ENCODE peak calls at places on chromosomes 3 and 15, in four cellular contexts. One of them, this sample, is unnamed.

GRCh38 chr3:194206375-194206774 is 70.4 kb downstream of the HES1 start:
- DNase-seq in neuronal stem cell: no peak
- DNase-seq in Panc1: no peak
- DNase-seq in left lung: peak
- DNase-seq in this sample: no peak

GRCh38 chr15:27865323-27865922 is 233.7 kb downstream of the OCA2 start:
- DNase-seq in left lung: no peak
- DNase-seq in Panc1: no peak
- DNase-seq in neuronal stem cell: no peak
- DNase-seq in this sample: no peak

GRCh38 chr15:32733276-32733675 is 15.5 kb downstream of the GREM1 start:
- DNase-seq in Panc1: no peak
- DNase-seq in neuronal stem cell: no peak
- DNase-seq in left lung: no peak
- DNase-seq in this sample: no peak

GRCh38 chr3:153552887-153553604 is 391.0 kb downstream of the RAP2B start:
- DNase-seq in Panc1: no peak
- DNase-seq in neuronal stem cell: no peak
- DNase-seq in left lung: no peak
- DNase-seq in this sample: no peak

GRCh38 chr15:77528968-77529319 is 103.8 kb downstream of the LINGO1 start:
- DNase-seq in Panc1: no peak
- DNase-seq in left lung: no peak
- DNase-seq in neuronal stem cell: no peak
- DNase-seq in this sample: no peak

GRCh38 chr3:191499307-191500125 is 38.6 kb downstream of the PYDC2 start:
- DNase-seq in Panc1: no peak
- DNase-seq in neuronal stem cell: no peak
- DNase-seq in left lung: peak
- DNase-seq in this sample: no peak

GRCh38 chr15:68781766-68782588 is 38.7 kb downstream of the ANP32A start:
- DNase-seq in left lung: peak
- DNase-seq in neuronal stem cell: no peak
- DNase-seq in Panc1: no peak
- DNase-seq in this sample: no peak

GRCh38 chr3:150220791-150221190 is 187.3 kb upstream of the TSC22D2 start:
- DNase-seq in left lung: no peak
- DNase-seq in neuronal stem cell: peak
- DNase-seq in Panc1: no peak
- DNase-seq in this sample: no peak

GRCh38 chr15:95603802-95604201 is 726.7 kb upstream of the NR2F2 start:
- DNase-seq in neuronal stem cell: no peak
- DNase-seq in left lung: no peak
- DNase-seq in Panc1: no peak
- DNase-seq in this sample: no peak

GRCh38 chr15:59116141-59116540 is 11.2 kb downstream of the CCNB2 start:
- DNase-seq in left lung: no peak
- DNase-seq in Panc1: no peak
- DNase-seq in neuronal stem cell: no peak
- DNase-seq in this sample: no peak

GRCh38 chr15:29222129-29222853 is 47.3 kb downstream of the NSMCE3 start:
- DNase-seq in Panc1: no peak
- DNase-seq in left lung: no peak
- DNase-seq in neuronal stem cell: no peak
- DNase-seq in this sample: no peak

GRCh38 chr3:128484404-128485282 is 8.4 kb downstream of the GATA2 start:
- DNase-seq in Panc1: no peak
- DNase-seq in neuronal stem cell: no peak
- DNase-seq in left lung: peak
- DNase-seq in this sample: no peak

GRCh38 chr3:51283421-51283820 is 101.7 kb upstream of the MANF start:
- DNase-seq in neuronal stem cell: no peak
- DNase-seq in Panc1: no peak
- DNase-seq in left lung: no peak
- DNase-seq in this sample: no peak

GRCh38 chr15:49088996-49089395 is 42.8 kb upstream of the SECISBP2L start:
- DNase-seq in neuronal stem cell: no peak
- DNase-seq in left lung: no peak
- DNase-seq in Panc1: no peak
- DNase-seq in this sample: no peak

GRCh38 chr3:32278714-32279113 is 40.2 kb downstream of the CMTM8 start:
- DNase-seq in neuronal stem cell: no peak
- DNase-seq in Panc1: no peak
- DNase-seq in left lung: no peak
- DNase-seq in this sample: no peak

GRCh38 chr15:40937762-40938529 is 8.8 kb downstream of the DLL4 start:
- DNase-seq in neuronal stem cell: no peak
- DNase-seq in Panc1: no peak
- DNase-seq in left lung: peak
- DNase-seq in this sample: no peak

GRCh38 chr15:32099097-32099496 is 68.8 kb downstream of the CHRNA7 start:
- DNase-seq in neuronal stem cell: no peak
- DNase-seq in left lung: no peak
- DNase-seq in Panc1: no peak
- DNase-seq in this sample: no peak

GRCh38 chr3:81923038-81923437 is 161.6 kb upstream of the GBE1 start:
- DNase-seq in Panc1: no peak
- DNase-seq in neuronal stem cell: no peak
- DNase-seq in left lung: no peak
- DNase-seq in this sample: no peak

GRCh38 chr3:119697394-119697793 is 5.4 kb upstream of the CFAP91 start:
- DNase-seq in Panc1: no peak
- DNase-seq in neuronal stem cell: no peak
- DNase-seq in left lung: no peak
- DNase-seq in this sample: no peak

GRCh38 chr3:136960838-136961836 is 3.4 kb downstream of the IL20RB start:
- DNase-seq in left lung: no peak
- DNase-seq in neuronal stem cell: no peak
- DNase-seq in Panc1: no peak
- DNase-seq in this sample: no peak

GRCh38 chr3:67083277-67083676 is 85.2 kb downstream of the KBTBD8 start:
- DNase-seq in Panc1: no peak
- DNase-seq in left lung: no peak
- DNase-seq in neuronal stem cell: no peak
- DNase-seq in this sample: peak

GRCh38 chr3:31561891-31562290 is 29.2 kb downstream of the STT3B start:
- DNase-seq in left lung: peak
- DNase-seq in Panc1: no peak
- DNase-seq in neuronal stem cell: no peak
- DNase-seq in this sample: no peak

GRCh38 chr3:25476639-25477038 is 48.6 kb downstream of the RARB start:
- DNase-seq in neuronal stem cell: no peak
- DNase-seq in Panc1: no peak
- DNase-seq in left lung: no peak
- DNase-seq in this sample: no peak

GRCh38 chr3:50147861-50148260 is 7.3 kb upstream of the SEMA3F start:
- DNase-seq in neuronal stem cell: no peak
- DNase-seq in Panc1: no peak
- DNase-seq in left lung: no peak
- DNase-seq in this sample: no peak

GRCh38 chr3:38154625-38155255 is 10.6 kb upstream of the OXSR1 start:
- DNase-seq in neuronal stem cell: no peak
- DNase-seq in left lung: no peak
- DNase-seq in Panc1: no peak
- DNase-seq in this sample: no peak

GRCh38 chr3:170553788-170554620 is 31.9 kb downstream of the SLC7A14 start:
- DNase-seq in Panc1: no peak
- DNase-seq in neuronal stem cell: no peak
- DNase-seq in left lung: no peak
- DNase-seq in this sample: no peak

GRCh38 chr3:42572278-42572677 is 9.5 kb downstream of the SEC22C start:
- DNase-seq in neuronal stem cell: no peak
- DNase-seq in Panc1: no peak
- DNase-seq in left lung: no peak
- DNase-seq in this sample: no peak

GRCh38 chr3:146679191-146679590 is 74.0 kb upstream of the PLSCR5 start:
- DNase-seq in neuronal stem cell: no peak
- DNase-seq in Panc1: no peak
- DNase-seq in left lung: no peak
- DNase-seq in this sample: no peak

GRCh38 chr15:64029111-64029510 is 17.2 kb downstream of the DAPK2 start:
- DNase-seq in left lung: no peak
- DNase-seq in neuronal stem cell: no peak
- DNase-seq in Panc1: no peak
- DNase-seq in this sample: no peak

GRCh38 chr15:82571722-82572222 is 31.5 kb upstream of the RPS17 start:
- DNase-seq in neuronal stem cell: peak
- DNase-seq in Panc1: no peak
- DNase-seq in left lung: peak
- DNase-seq in this sample: no peak

GRCh38 chr3:64242435-64242834 is 17.2 kb upstream of the PRICKLE2 start:
- DNase-seq in left lung: no peak
- DNase-seq in neuronal stem cell: no peak
- DNase-seq in Panc1: no peak
- DNase-seq in this sample: no peak

GRCh38 chr3:144128117-144128892 is 156.7 kb downstream of the DIPK2A start:
- DNase-seq in neuronal stem cell: no peak
- DNase-seq in Panc1: no peak
- DNase-seq in left lung: no peak
- DNase-seq in this sample: no peak

GRCh38 chr3:128987701-128988100 is 6.2 kb downstream of the CFAP92 start:
- DNase-seq in Panc1: no peak
- DNase-seq in left lung: no peak
- DNase-seq in neuronal stem cell: no peak
- DNase-seq in this sample: no peak

GRCh38 chr3:33447958-33448357 is 7.8 kb upstream of the UBP1 start:
- DNase-seq in Panc1: no peak
- DNase-seq in left lung: no peak
- DNase-seq in neuronal stem cell: no peak
- DNase-seq in this sample: no peak

GRCh38 chr3:46566040-46566631 is at the start of gene LRRC2:
- DNase-seq in neuronal stem cell: no peak
- DNase-seq in left lung: peak
- DNase-seq in Panc1: no peak
- DNase-seq in this sample: no peak

GRCh38 chr3:46564190-46565112 is 1.7 kb downstream of the LRRC2 start:
- DNase-seq in Panc1: no peak
- DNase-seq in neuronal stem cell: no peak
- DNase-seq in left lung: no peak
- DNase-seq in this sample: no peak

GRCh38 chr3:46565607-46566039 is 479 bp downstream of the LRRC2 start:
- DNase-seq in Panc1: no peak
- DNase-seq in left lung: no peak
- DNase-seq in neuronal stem cell: no peak
- DNase-seq in this sample: no peak

GRCh38 chr3:46561951-46562350 is 4.2 kb downstream of the LRRC2 start:
- DNase-seq in neuronal stem cell: no peak
- DNase-seq in left lung: no peak
- DNase-seq in Panc1: no peak
- DNase-seq in this sample: no peak

DNA sequence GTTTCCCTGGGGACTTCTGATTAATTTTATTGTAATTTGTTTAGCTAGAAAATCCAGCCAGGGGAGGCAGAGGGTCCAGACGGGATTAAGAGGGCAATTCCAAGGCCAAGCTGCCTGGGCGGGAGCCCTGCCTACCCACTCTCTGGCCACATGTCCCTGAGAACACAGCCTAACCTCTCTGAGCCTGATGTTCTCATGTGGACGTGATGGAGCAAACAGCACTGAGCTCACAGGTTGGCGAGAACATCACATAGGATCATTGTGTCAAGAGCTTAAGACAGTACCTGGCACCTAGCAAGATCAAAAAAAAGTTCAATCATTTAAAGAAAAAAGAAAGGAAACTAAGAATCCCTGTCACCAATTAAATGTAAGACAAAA is 1.0 kb downstream of the LRRC2 start:
- DNase-seq in neuronal stem cell: no peak
- DNase-seq in Panc1: no peak
- DNase-seq in left lung: no peak
- DNase-seq in this sample: no peak
- H3K4me3 ChIP-seq in neuronal stem cell: no peak
- H3K4me3 ChIP-seq in Panc1: no peak
- H3K4me3 ChIP-seq in left lung: no peak
- H3K4me3 ChIP-seq in this sample: no peak

DNA sequence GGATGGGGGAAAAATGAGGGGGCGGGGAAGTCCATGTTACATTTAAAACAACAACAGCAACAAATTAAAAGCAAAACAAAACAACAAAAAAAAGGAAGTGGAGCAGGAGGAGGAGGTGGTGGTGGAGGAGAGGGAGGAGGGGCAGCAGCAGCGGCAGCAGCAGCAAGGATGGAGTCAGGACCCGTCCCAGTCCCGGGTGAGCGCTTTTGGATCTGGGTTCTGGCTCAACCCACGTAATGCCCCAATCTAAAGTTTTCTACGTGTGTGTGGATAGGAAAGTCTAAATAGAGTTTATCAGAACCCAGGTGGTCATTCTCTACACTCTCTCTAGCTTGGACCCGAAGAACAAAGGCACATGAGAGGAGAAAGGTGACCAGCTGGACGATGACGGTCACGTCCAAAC is 721 bp upstream of the ISL2 start:
- DNase-seq in left lung: no peak
- DNase-seq in Panc1: no peak
- DNase-seq in neuronal stem cell: no peak
- DNase-seq in this sample: peak
- H3K4me3 ChIP-seq in left lung: no peak
- H3K4me3 ChIP-seq in Panc1: peak
- H3K4me3 ChIP-seq in neuronal stem cell: peak
- H3K4me3 ChIP-seq in this sample: peak

GRCh38 chr15:99102332-99103235 is 2.3 kb upstream of the SYNM start:
- DNase-seq in Panc1: no peak
- DNase-seq in left lung: no peak
- DNase-seq in neuronal stem cell: no peak
- DNase-seq in this sample: no peak
- H3K4me3 ChIP-seq in Panc1: no peak
- H3K4me3 ChIP-seq in left lung: no peak
- H3K4me3 ChIP-seq in neuronal stem cell: peak
- H3K4me3 ChIP-seq in this sample: no peak

GRCh38 chr3:26556637-26557036 is 65.9 kb upstream of the LRRC3B start:
- DNase-seq in neuronal stem cell: no peak
- DNase-seq in left lung: no peak
- DNase-seq in Panc1: no peak
- DNase-seq in this sample: no peak
- H3K4me3 ChIP-seq in neuronal stem cell: no peak
- H3K4me3 ChIP-seq in left lung: no peak
- H3K4me3 ChIP-seq in Panc1: no peak
- H3K4me3 ChIP-seq in this sample: no peak

GRCh38 chr3:192620300-192620699 is 107.0 kb downstream of the FGF12 start:
- DNase-seq in Panc1: no peak
- DNase-seq in neuronal stem cell: no peak
- DNase-seq in left lung: no peak
- DNase-seq in this sample: no peak
- H3K4me3 ChIP-seq in Panc1: no peak
- H3K4me3 ChIP-seq in neuronal stem cell: no peak
- H3K4me3 ChIP-seq in left lung: no peak
- H3K4me3 ChIP-seq in this sample: no peak

DNA sequence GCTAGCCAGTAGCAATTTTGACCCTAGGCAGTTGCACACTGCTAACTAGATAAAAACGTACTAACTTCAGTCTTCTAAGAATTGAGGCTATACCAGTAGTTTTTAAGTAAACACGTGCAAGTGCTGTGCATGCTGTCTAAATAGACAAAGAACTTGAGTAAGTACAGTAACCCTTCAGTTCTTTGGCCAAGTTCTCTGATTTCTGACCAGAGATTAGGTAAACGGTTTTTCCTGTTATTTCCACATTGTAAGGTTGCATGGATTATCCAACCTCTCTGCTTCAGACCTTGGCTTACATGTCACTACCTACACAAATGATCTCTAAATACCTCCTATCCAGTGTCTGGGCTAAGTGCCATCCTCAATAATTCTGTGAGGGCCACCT is 892 bp upstream of the XXYLT1 start:
- DNase-seq in neuronal stem cell: no peak
- DNase-seq in left lung: no peak
- DNase-seq in Panc1: no peak
- DNase-seq in this sample: no peak
- H3K4me3 ChIP-seq in neuronal stem cell: peak
- H3K4me3 ChIP-seq in left lung: peak
- H3K4me3 ChIP-seq in Panc1: peak
- H3K4me3 ChIP-seq in this sample: peak